ENCODE peak calls at places on chromosomes 13 and 19, in ten cellular contexts. L is HT-29; Y is thoracic aorta; T is stimulated activated CD4-positive, alpha-beta T cell treated with anti-CD3 and anti-CD28 coated beads, Interleukin-1b, Interleukin-23, amount 100 ng/mL, for 24 hours; Q is cardiac muscle cell; W is A172; B is body of pancreas; G is T-helper 9 cell; K is RWPE1; O is hepatic stellate cell. N is an unnamed sample.

GRCh38 chr13:70484931-70485330 is 376.7 kb upstream of the KLHL1 start:
- DNase-seq in B (no peak), Q (no peak), L (no peak), K (no peak), Y (no peak), G (no peak), T (no peak), W (no peak), O (no peak), N (no peak)

GRCh38 chr19:45406165-45406956 is at the start of gene POLR1G:
- DNase-seq in Y (no peak), W (peak), O (peak), B (peak), G (peak), Q (peak), K (peak), T (peak), L (peak), N (peak)

GRCh38 chr19:10552596-10553053 is 8.9 kb downstream of the ATG4D start:
- DNase-seq in B (no peak), Y (no peak), L (peak), T (no peak), O (peak), G (no peak), Q (no peak), K (peak), W (peak), N (no peak)

GRCh38 chr19:51593138-51593890 is 22.2 kb downstream of the ZNF175 start:
- DNase-seq in K (no peak), B (no peak), L (no peak), T (no peak), W (no peak), Q (no peak), G (no peak), O (no peak), Y (no peak), N (no peak)

GRCh38 chr13:98438246-98439135 is 138.4 kb downstream of the STK24 start:
- DNase-seq in B (no peak), O (no peak), K (no peak), Y (no peak), L (no peak), G (no peak), T (no peak), Q (no peak), W (no peak), N (no peak)

GRCh38 chr13:104773775-104774174 is 1707.6 kb upstream of the SLC10A2 start:
- DNase-seq in B (no peak), Y (no peak), W (peak), G (no peak), Q (peak), L (peak), T (no peak), O (no peak), K (peak), N (no peak)

GRCh38 chr19:7862413-7862951 is 11.7 kb downstream of the PRR36 start:
- DNase-seq in Y (no peak), L (no peak), O (no peak), Q (peak), T (peak), B (peak), K (peak), G (peak), W (no peak), N (peak)

GRCh38 chr13:72651196-72651595 is 76.2 kb downstream of the MZT1 start:
- DNase-seq in K (no peak), O (no peak), B (no peak), Y (no peak), G (no peak), L (peak), W (no peak), T (no peak), Q (peak), N (no peak)

GRCh38 chr19:51354742-51355148 is 11.4 kb downstream of the ETFB start:
- DNase-seq in L (no peak), T (no peak), B (no peak), K (no peak), Q (peak), G (no peak), O (no peak), W (no peak), Y (no peak), N (peak)

GRCh38 chr19:327291-328024 is 17.1 kb downstream of the MIER2 start:
- DNase-seq in G (no peak), K (no peak), Y (no peak), L (no peak), B (no peak), O (no peak), Q (no peak), T (no peak), W (no peak), N (no peak)

GRCh38 chr19:33700408-33700757 is 78.6 kb downstream of the CHST8 start:
- DNase-seq in Q (no peak), B (no peak), W (no peak), L (no peak), O (no peak), G (no peak), Y (no peak), T (no peak), K (no peak), N (no peak)

GRCh38 chr19:49556412-49557398 is 23.7 kb downstream of the NOSIP start:
- DNase-seq in Q (peak), O (no peak), Y (no peak), W (no peak), K (no peak), B (peak), G (peak), T (no peak), L (no peak), N (no peak)

GRCh38 chr13:27919934-27920676 is at the start of gene PDX1:
- DNase-seq in K (no peak), Y (no peak), O (no peak), W (no peak), T (no peak), G (no peak), L (peak), Q (peak), B (no peak), N (no peak)

GRCh38 chr19:11288349-11288748 is 7.6 kb upstream of the TSPAN16 start:
- DNase-seq in Q (no peak), B (no peak), T (no peak), O (peak), K (peak), W (no peak), G (no peak), Y (no peak), L (peak), N (no peak)

GRCh38 chr19:48353682-48354081 is 10.1 kb downstream of the TMEM143 start:
- DNase-seq in Y (no peak), B (no peak), O (no peak), W (no peak), T (no peak), K (no peak), L (no peak), Q (no peak), G (no peak), N (no peak)

GRCh38 chr13:109389892-109390345 is 396.5 kb downstream of the IRS2 start:
- DNase-seq in W (no peak), K (no peak), Y (no peak), O (no peak), Q (no peak), T (no peak), G (no peak), L (no peak), B (no peak), N (no peak)

GRCh38 chr19:13850910-13851753 is 25.8 kb upstream of the NANOS3 start:
- DNase-seq in L (peak), G (peak), T (no peak), O (peak), W (peak), Y (peak), K (peak), B (peak), Q (no peak), N (peak)

GRCh38 chr13:94759120-94759728 is 46.9 kb upstream of the SOX21 start:
- DNase-seq in K (no peak), B (no peak), O (no peak), L (no peak), Y (no peak), W (no peak), Q (no peak), G (no peak), T (no peak), N (no peak)

GRCh38 chr19:18972851-18973250 is 31.8 kb upstream of the HOMER3 start:
- DNase-seq in Y (no peak), Q (no peak), G (no peak), L (no peak), K (no peak), O (no peak), B (no peak), T (no peak), W (no peak), N (no peak)